ENCODE peak calls at places on chromosomes 11 and 22, in eight cellular contexts. Y is AML-193; S is substantia nigra; B is activated T-helper 1 cell treated with anti-CD3 and anti-CD28 coated beads, Interleukin-12 subunit alpha, Interleukin-12 subunit beta, Interleukin-2, Interleukin-4 antibody, amounts not matched to agents 30 ng/mL and 10 ng/mL and 1 ng/mL, durations not matched to agents 14 hours and 24 hours and 36 hours; R is NCI-H1417 treated with DMSO at 0.1 percent for 48 hours; E is stimulated activated CD4-positive, alpha-beta T cell treated with anti-CD3 and anti-CD28 coated beads, Interleukin-15, amount 100 ng/mL, for 48 hours; F is stomach; O is iris pigment epithelial cell. J is an unnamed sample.

GRCh38 chr22:45009881-45010531 is at the start of gene PHF21B:
- DNase-seq in S (peak; percentile 38), E (peak; percentile 8), Y (no peak), O (peak; percentile 17), R (no peak), B (peak; percentile 0), F (peak; percentile 37), J (peak; percentile 18)

GRCh38 chr11:71135112-71135511 is 117.3 kb downstream of the SHANK2 start:
- DNase-seq in B (no peak), Y (no peak), S (no peak), F (no peak), E (no peak), O (no peak), R (no peak), J (no peak)

GRCh38 chr11:1077417-1078119 is 2.9 kb downstream of the MUC2 start:
- DNase-seq in Y (no peak), O (no peak), S (no peak), R (no peak), E (no peak), F (no peak), B (no peak), J (no peak)

GRCh38 chr22:24996420-24996952 is 44.0 kb downstream of the KIAA1671 start:
- DNase-seq in F (no peak), S (no peak), B (no peak), R (no peak), Y (no peak), E (no peak), O (peak; percentile 15), J (no peak)

GRCh38 chr11:131710511-131710910 is 340.1 kb downstream of the NTM start:
- DNase-seq in O (peak; percentile 8), R (no peak), S (no peak), E (no peak), Y (no peak), B (no peak), F (no peak), J (no peak)

GRCh38 chr22:35219012-35219411 is 38.3 kb upstream of the HMGXB4 start:
- DNase-seq in F (no peak), O (peak; percentile 37), S (no peak), Y (no peak), E (no peak), B (no peak), R (no peak), J (no peak)

GRCh38 chr11:57588038-57588710 is 9.3 kb upstream of the SERPING1 start:
- DNase-seq in R (no peak), O (no peak), S (no peak), E (no peak), Y (no peak), F (no peak), B (no peak), J (no peak)

GRCh38 chr11:72629266-72629665 is 45.0 kb downstream of the PDE2A start:
- DNase-seq in B (no peak), O (no peak), Y (no peak), F (no peak), E (no peak), S (peak; percentile 16), R (no peak), J (no peak)

GRCh38 chr11:7515544-7515943 is 1.7 kb downstream of the PPFIBP2 start:
- DNase-seq in O (no peak), S (no peak), F (no peak), B (no peak), E (no peak), Y (no peak), R (no peak), J (no peak)

GRCh38 chr11:8221025-8221723 is 42.5 kb downstream of the LMO1 start:
- DNase-seq in O (no peak), F (no peak), E (no peak), R (no peak), Y (no peak), S (no peak), B (no peak), J (no peak)

GRCh38 chr11:7851391-7851790 is 54.6 kb upstream of the OR5P2 start:
- DNase-seq in B (no peak), E (no peak), R (no peak), S (no peak), Y (peak; percentile 1), O (no peak), F (no peak), J (no peak)

GRCh38 chr11:116778556-116778955 is 5.8 kb upstream of the BUD13 start:
- DNase-seq in F (no peak), E (no peak), R (no peak), Y (no peak), S (no peak), O (peak; percentile 27), B (no peak), J (no peak)